ENCODE peak calls at places on chromosome 12, in four cellular contexts. L is MCF 10A, X is neural crest cell, T is B cell. U is an unnamed sample.

GRCh38 chr12:508795-509194 is 49.1 kb downstream of the B4GALNT3 start:
- DNase-seq in L (peak; percentile 65), X (no peak), T (no peak), U (no peak)

GRCh38 chr12:108821407-108822397 is 35.7 kb downstream of the SSH1 start:
- DNase-seq in L (peak; percentile 60), X (no peak), T (no peak), U (peak; percentile 87)

GRCh38 chr12:89768586-89769482 is 60.2 kb upstream of the ATP2B1 start:
- DNase-seq in L (peak; percentile 97), X (no peak), T (no peak), U (peak; percentile 98)

GRCh38 chr12:18690653-18691052 is 47.2 kb downstream of the PLCZ1 start:
- DNase-seq in L (peak; percentile 86), X (no peak), T (no peak), U (peak; percentile 94)

GRCh38 chr12:124687695-124688301 is 120.4 kb upstream of the NCOR2 start:
- DNase-seq in L (no peak), X (no peak), T (no peak), U (peak; percentile 36)

GRCh38 chr12:73817161-73817560 is 720.5 kb upstream of the ATXN7L3B start:
- DNase-seq in L (peak; percentile 5), X (no peak), T (no peak), U (no peak)

GRCh38 chr12:26971963-26972362 is 33.7 kb downstream of the FGFR1OP2 start:
- DNase-seq in L (no peak), X (no peak), T (peak; percentile 46), U (no peak)

GRCh38 chr12:47905313-47905730 is 528 bp upstream of the VDR start:
- DNase-seq in L (no peak), X (no peak), T (no peak), U (peak; percentile 53)

GRCh38 chr12:15677207-15677606 is 112.0 kb downstream of the EPS8 start:
- DNase-seq in L (no peak), X (no peak), T (no peak), U (no peak)

GRCh38 chr12:48288387-48289268 is 62.1 kb downstream of the ZNF641 start:
- DNase-seq in L (no peak), X (no peak), T (no peak), U (no peak)

U was measured in GM23248.